ENCODE peak calls at places on chromosomes 6 and 20, in five cellular contexts. D, K, T, R and Y are unnamed samples.

GRCh38 chr6:7235712-7236311 is 77.2 kb downstream of the SSR1 start:
- DNase-seq in K (no peak), D (peak), R (no peak), T (no peak), Y (no peak)

GRCh38 chr6:130810307-130811030 is 16.7 kb upstream of the SMLR1 start:
- DNase-seq in R (no peak), D (no peak), K (no peak), T (no peak), Y (no peak)

GRCh38 chr6:159461266-159461665 is 231.8 kb downstream of the SOD2 start:
- DNase-seq in D (no peak), T (no peak), K (no peak), R (peak), Y (no peak)

GRCh38 chr6:162443101-162443500 is 284.5 kb downstream of the PRKN start:
- DNase-seq in R (no peak), D (no peak), T (no peak), K (no peak), Y (no peak)

GRCh38 chr6:31401403-31401802 is 2.0 kb upstream of the MICA start:
- DNase-seq in D (no peak), K (no peak), T (no peak), R (peak), Y (no peak)

GRCh38 chr20:31764641-31765305 is 25.7 kb downstream of the TPX2 start:
- DNase-seq in D (no peak), K (no peak), T (no peak), R (peak), Y (no peak)

GRCh38 chr6:163485388-163485851 is 70.9 kb downstream of the QKI start:
- DNase-seq in K (no peak), D (no peak), R (peak), T (no peak), Y (no peak)

GRCh38 chr20:19934792-19935491 is 82.2 kb upstream of the NAA20 start:
- DNase-seq in D (peak), R (no peak), K (peak), T (peak), Y (no peak)

GRCh38 chr6:119602215-119603178 is 252.9 kb upstream of the MAN1A1 start:
- DNase-seq in K (no peak), T (no peak), R (peak), D (no peak), Y (no peak)

GRCh38 chr20:42747765-42748411 is 441.8 kb downstream of the PTPRT start:
- DNase-seq in D (no peak), K (no peak), R (no peak), T (no peak), Y (no peak)

GRCh38 chr6:23601811-23602340 is 524.1 kb upstream of the NRSN1 start:
- DNase-seq in D (no peak), T (no peak), K (no peak), R (no peak), Y (no peak)

DNA sequence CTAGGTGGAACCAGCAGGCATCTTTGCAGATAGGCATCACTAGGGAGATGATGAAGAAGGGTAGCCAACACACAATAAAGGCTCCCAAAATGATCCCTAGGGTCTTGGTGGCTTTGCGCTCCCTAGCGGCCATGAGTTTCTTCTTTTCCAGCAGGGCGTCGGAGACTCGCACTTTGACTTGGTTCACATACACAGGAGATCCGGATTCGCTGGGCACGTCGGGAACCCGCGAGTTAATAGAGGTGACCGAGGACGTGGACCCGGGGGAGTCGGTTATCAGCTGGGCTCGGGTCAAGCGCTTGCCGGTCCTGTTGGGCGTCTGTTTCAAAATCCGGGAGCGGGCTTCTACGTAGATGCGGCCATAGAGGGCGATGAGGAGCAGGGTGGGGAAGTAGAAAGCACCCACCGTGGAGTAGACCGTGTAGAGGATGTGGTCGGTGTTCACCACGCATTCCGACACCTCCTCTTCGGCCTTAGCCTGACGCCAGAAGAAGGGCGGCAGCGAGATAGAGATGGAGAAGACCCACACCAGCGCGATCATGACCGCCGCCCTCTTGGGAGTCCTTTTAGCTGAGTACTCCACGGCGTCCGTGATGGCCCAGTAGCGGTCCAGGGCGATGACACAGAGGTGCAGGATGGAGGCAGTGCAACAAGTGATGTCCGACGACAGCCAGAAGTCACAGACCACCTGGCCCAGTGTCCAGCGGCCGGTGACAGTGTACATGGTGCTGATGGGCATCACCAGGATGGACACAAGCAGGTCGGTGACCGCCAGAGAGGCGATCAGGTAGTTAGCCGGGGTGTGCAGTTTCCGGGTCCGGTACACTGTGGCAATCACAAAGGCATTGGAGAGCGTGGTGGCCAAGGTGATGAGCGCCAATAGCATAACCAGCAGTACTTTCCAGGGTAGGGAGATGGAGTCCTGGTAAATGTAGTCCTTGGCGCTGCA is 658 bp downstream of the HTR1B start:
- DNase-seq in T (peak), K (no peak), D (peak), R (no peak), Y (no peak)
- H3K4me3 ChIP-seq in T (peak), K (peak), D (no peak), R (no peak), Y (peak)

GRCh38 chr6:147304016-147304415 is 99.8 kb downstream of the STXBP5 start:
- DNase-seq in R (no peak), K (no peak), D (no peak), T (no peak), Y (no peak)
- H3K4me3 ChIP-seq in R (no peak), K (no peak), D (no peak), T (no peak), Y (no peak)

GRCh38 chr6:15384901-15385300 is 139.0 kb downstream of the JARID2 start:
- DNase-seq in R (no peak), K (no peak), T (no peak), D (no peak), Y (no peak)
- H3K4me3 ChIP-seq in R (no peak), K (no peak), T (no peak), D (no peak), Y (no peak)

GRCh38 chr20:2692886-2693285 is 306 bp downstream of the EBF4 start:
- DNase-seq in R (no peak), K (peak), T (no peak), D (no peak), Y (no peak)

GRCh38 chr20:2691663-2692035 is 931 bp upstream of the EBF4 start:
- DNase-seq in R (no peak), K (no peak), T (no peak), D (no peak), Y (no peak)

GRCh38 chr20:2691127-2691526 is 1.5 kb upstream of the EBF4 start:
- DNase-seq in D (no peak), R (no peak), K (no peak), T (no peak), Y (no peak)

GRCh38 chr20:2693286-2693995 is 861 bp downstream of the EBF4 start:
- DNase-seq in T (no peak), D (no peak), R (peak), K (peak), Y (no peak)

DNA sequence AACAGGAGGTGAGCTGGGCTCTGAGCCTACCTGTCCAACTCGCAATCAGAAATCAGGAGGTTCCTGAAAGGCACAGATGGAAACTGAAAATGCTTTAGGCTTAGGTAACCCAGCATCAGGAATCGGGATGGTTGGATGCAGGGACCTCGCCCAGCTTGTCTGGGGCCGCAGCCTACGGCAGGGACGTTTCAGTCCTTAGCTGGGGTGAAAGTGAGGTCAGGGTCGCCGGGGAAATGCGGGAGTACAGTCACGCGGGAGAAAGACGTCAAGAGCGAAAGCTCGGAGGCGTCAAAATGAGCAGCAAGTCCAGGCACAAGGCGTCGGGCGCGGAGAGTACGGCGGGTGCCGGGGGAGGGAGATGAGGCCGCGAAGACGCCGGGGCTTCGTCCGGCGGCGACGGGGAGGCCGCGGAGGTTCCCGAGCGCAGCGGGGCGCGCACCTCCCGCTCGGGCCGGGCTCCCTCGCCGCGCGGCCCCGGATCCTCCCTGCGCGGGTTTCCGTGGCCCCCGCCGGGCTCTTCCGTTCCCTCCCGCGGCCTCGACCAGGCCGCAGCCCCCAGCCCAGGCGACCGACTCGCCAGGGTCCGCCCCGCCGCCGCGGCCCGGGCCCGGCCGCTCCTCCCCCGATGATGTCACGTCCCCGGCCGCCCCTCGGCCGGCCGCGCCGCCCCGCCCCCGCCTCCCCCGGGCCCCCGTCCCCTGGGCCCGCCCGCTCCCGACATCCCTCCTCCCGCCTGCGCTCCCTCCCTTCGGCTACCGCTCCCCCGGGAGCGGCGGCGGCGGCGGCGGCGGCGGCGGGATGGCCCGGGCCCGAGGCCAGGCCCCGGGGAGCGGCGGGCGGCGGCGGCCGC is at the start of gene EBF4:
- DNase-seq in R (no peak), T (peak), K (peak), D (no peak), Y (no peak)
- H3K4me3 ChIP-seq in R (peak), T (peak), K (peak), D (no peak), Y (peak)